ENCODE peak calls at places on chromosomes 5 and 9, in ten cellular contexts. One of them, this sample, is unnamed.

GRCh38 chr5:172913117-172913850 is 45.9 kb upstream of the RPL26L1 start:
- DNase-seq in body of pancreas: peak; percentile 56
- DNase-seq in NCI-H1417 treated with DMSO at 0.1 percent for 48 hours: no peak
- DNase-seq in nephron progenitor cell: no peak
- DNase-seq in hepatic stellate cell: no peak
- DNase-seq in cardiac septum: no peak
- DNase-seq in NCI-H345: no peak
- DNase-seq in Kasumi-1: no peak
- DNase-seq in hypothalamus: no peak
- DNase-seq in NCI-H1092: no peak
- DNase-seq in this sample: no peak

GRCh38 chr9:96021616-96022444 is 146.3 kb downstream of the ERCC6L2 start:
- DNase-seq in body of pancreas: no peak
- DNase-seq in NCI-H1417 treated with DMSO at 0.1 percent for 48 hours: no peak
- DNase-seq in nephron progenitor cell: peak; percentile 46
- DNase-seq in hepatic stellate cell: no peak
- DNase-seq in cardiac septum: no peak
- DNase-seq in NCI-H345: no peak
- DNase-seq in Kasumi-1: no peak
- DNase-seq in hypothalamus: peak; percentile 71
- DNase-seq in NCI-H1092: no peak
- DNase-seq in this sample: no peak

GRCh38 chr5:141605523-141606277 is 13.1 kb downstream of the DIAPH1 start:
- DNase-seq in body of pancreas: no peak
- DNase-seq in NCI-H1417 treated with DMSO at 0.1 percent for 48 hours: no peak
- DNase-seq in nephron progenitor cell: no peak
- DNase-seq in hepatic stellate cell: peak; percentile 47
- DNase-seq in cardiac septum: peak; percentile 81
- DNase-seq in NCI-H345: no peak
- DNase-seq in Kasumi-1: peak; percentile 98
- DNase-seq in hypothalamus: no peak
- DNase-seq in NCI-H1092: no peak
- DNase-seq in this sample: peak; percentile 54

GRCh38 chr5:160128632-160129031 is 9.4 kb upstream of the PWWP2A start:
- DNase-seq in body of pancreas: no peak
- DNase-seq in NCI-H1417 treated with DMSO at 0.1 percent for 48 hours: no peak
- DNase-seq in nephron progenitor cell: no peak
- DNase-seq in hepatic stellate cell: no peak
- DNase-seq in cardiac septum: no peak
- DNase-seq in NCI-H345: no peak
- DNase-seq in Kasumi-1: no peak
- DNase-seq in hypothalamus: no peak
- DNase-seq in NCI-H1092: no peak
- DNase-seq in this sample: no peak

GRCh38 chr5:60323596-60323995 is 376.4 kb downstream of the DEPDC1B start:
- DNase-seq in body of pancreas: no peak
- DNase-seq in NCI-H1417 treated with DMSO at 0.1 percent for 48 hours: no peak
- DNase-seq in nephron progenitor cell: no peak
- DNase-seq in hepatic stellate cell: no peak
- DNase-seq in cardiac septum: no peak
- DNase-seq in NCI-H345: no peak
- DNase-seq in Kasumi-1: no peak
- DNase-seq in hypothalamus: no peak
- DNase-seq in NCI-H1092: no peak
- DNase-seq in this sample: no peak

GRCh38 chr5:132408965-132409364 is 39.5 kb downstream of the SLC22A5 start:
- DNase-seq in body of pancreas: no peak
- DNase-seq in NCI-H1417 treated with DMSO at 0.1 percent for 48 hours: no peak
- DNase-seq in nephron progenitor cell: no peak
- DNase-seq in hepatic stellate cell: no peak
- DNase-seq in cardiac septum: no peak
- DNase-seq in NCI-H345: no peak
- DNase-seq in Kasumi-1: no peak
- DNase-seq in hypothalamus: no peak
- DNase-seq in NCI-H1092: no peak
- DNase-seq in this sample: no peak

GRCh38 chr5:171647043-171647899 is 138.3 kb upstream of the SMIM23 start:
- DNase-seq in body of pancreas: no peak
- DNase-seq in NCI-H1417 treated with DMSO at 0.1 percent for 48 hours: no peak
- DNase-seq in nephron progenitor cell: peak; percentile 42
- DNase-seq in hepatic stellate cell: no peak
- DNase-seq in cardiac septum: no peak
- DNase-seq in NCI-H345: no peak
- DNase-seq in Kasumi-1: peak; percentile 91
- DNase-seq in hypothalamus: no peak
- DNase-seq in NCI-H1092: no peak
- DNase-seq in this sample: no peak

GRCh38 chr5:160209917-160210316 is 19.4 kb upstream of the FABP6 start:
- DNase-seq in body of pancreas: no peak
- DNase-seq in NCI-H1417 treated with DMSO at 0.1 percent for 48 hours: no peak
- DNase-seq in nephron progenitor cell: no peak
- DNase-seq in hepatic stellate cell: no peak
- DNase-seq in cardiac septum: no peak
- DNase-seq in NCI-H345: no peak
- DNase-seq in Kasumi-1: no peak
- DNase-seq in hypothalamus: no peak
- DNase-seq in NCI-H1092: no peak
- DNase-seq in this sample: no peak

GRCh38 chr9:2486988-2487387 is 134.6 kb upstream of the VLDLR start:
- DNase-seq in body of pancreas: no peak
- DNase-seq in NCI-H1417 treated with DMSO at 0.1 percent for 48 hours: no peak
- DNase-seq in nephron progenitor cell: no peak
- DNase-seq in hepatic stellate cell: no peak
- DNase-seq in cardiac septum: no peak
- DNase-seq in NCI-H345: no peak
- DNase-seq in Kasumi-1: no peak
- DNase-seq in hypothalamus: no peak
- DNase-seq in NCI-H1092: no peak
- DNase-seq in this sample: no peak

GRCh38 chr9:33850677-33851076 is 33.7 kb downstream of the UBE2R2 start:
- DNase-seq in body of pancreas: peak; percentile 43
- DNase-seq in NCI-H1417 treated with DMSO at 0.1 percent for 48 hours: no peak
- DNase-seq in nephron progenitor cell: no peak
- DNase-seq in hepatic stellate cell: no peak
- DNase-seq in cardiac septum: no peak
- DNase-seq in NCI-H345: no peak
- DNase-seq in Kasumi-1: no peak
- DNase-seq in hypothalamus: no peak
- DNase-seq in NCI-H1092: no peak
- DNase-seq in this sample: no peak

This sample was measured in colonic mucosa.